ENCODE peak calls at places on chromosomes 2 and 18, in nine cellular contexts. K is tibial artery; A is pancreas; V is Peyer's patch; F is H7; O is uterus; U is CD4-positive, alpha-beta memory T cell; C is CD8-positive, alpha-beta T cell; N is endodermal cell. Z is an unnamed sample.

GRCh38 chr2:212136216-212136795 is 402.3 kb downstream of the ERBB4 start:
- DNase-seq in K (no peak), A (no peak), V (no peak), F (no peak), O (no peak), U (no peak), C (no peak), N (no peak), Z (no peak)

GRCh38 chr18:51807336-51807735 is 532.7 kb upstream of the DCC start:
- DNase-seq in K (no peak), A (no peak), V (no peak), F (no peak), O (no peak), U (no peak), C (no peak), N (no peak), Z (no peak)

GRCh38 chr2:209973328-209973727 is 29.1 kb upstream of the RPE start:
- DNase-seq in K (no peak), A (no peak), V (no peak), F (no peak), O (no peak), U (no peak), C (no peak), N (no peak), Z (no peak)

GRCh38 chr18:65336411-65336810 is 414.4 kb upstream of the CDH7 start:
- DNase-seq in K (no peak), A (no peak), V (no peak), F (no peak), O (no peak), U (no peak), C (no peak), N (no peak), Z (no peak)

GRCh38 chr2:172693037-172693436 is 42.6 kb upstream of the RAPGEF4 start:
- DNase-seq in K (peak; percentile 73), A (no peak), V (no peak), F (no peak), O (peak; percentile 89), U (no peak), C (no peak), N (no peak), Z (peak; percentile 94)

GRCh38 chr2:169782513-169782912 is 16.2 kb upstream of the SSB start:
- DNase-seq in K (no peak), A (no peak), V (no peak), F (no peak), O (no peak), U (no peak), C (no peak), N (no peak), Z (no peak)

GRCh38 chr2:109454764-109455394 is 158.9 kb downstream of the SEPTIN10 start:
- DNase-seq in K (peak; percentile 59), A (peak; percentile 22), V (no peak), F (no peak), O (no peak), U (no peak), C (no peak), N (peak; percentile 29), Z (no peak)

GRCh38 chr2:189581354-189582139 is 961 bp upstream of the SLC40A1 start:
- DNase-seq in K (peak; percentile 69), A (peak; percentile 50), V (no peak), F (peak; percentile 73), O (peak; percentile 40), U (no peak), C (no peak), N (peak; percentile 83), Z (no peak)

GRCh38 chr2:142914507-142915313 is 37.2 kb downstream of the KYNU start:
- DNase-seq in K (no peak), A (no peak), V (peak; percentile 18), F (no peak), O (no peak), U (no peak), C (no peak), N (no peak), Z (no peak)

GRCh38 chr2:112137516-112138142 is 556 bp upstream of the FBLN7 start:
- DNase-seq in K (peak; percentile 75), A (no peak), V (no peak), F (no peak), O (no peak), U (peak; percentile 3), C (no peak), N (no peak), Z (no peak)

GRCh38 chr2:205612661-205613060 is 69.6 kb upstream of the NRP2 start:
- DNase-seq in K (no peak), A (no peak), V (no peak), F (peak; percentile 15), O (no peak), U (no peak), C (no peak), N (no peak), Z (no peak)

GRCh38 chr2:236642584-236643291 is 73.1 kb downstream of the ACKR3 start:
- DNase-seq in K (peak; percentile 99), A (no peak), V (peak; percentile 20), F (peak; percentile 63), O (peak; percentile 96), U (no peak), C (no peak), N (peak; percentile 66), Z (peak; percentile 98)

GRCh38 chr2:134169788-134170187 is 84.1 kb upstream of the MGAT5 start:
- DNase-seq in K (no peak), A (no peak), V (no peak), F (no peak), O (no peak), U (no peak), C (no peak), N (no peak), Z (no peak)

GRCh38 chr2:54651291-54651690 is 72.2 kb upstream of the EML6 start:
- DNase-seq in K (no peak), A (no peak), V (no peak), F (no peak), O (no peak), U (no peak), C (no peak), N (no peak), Z (no peak)
- H3K4me3 ChIP-seq in K (no peak overlapping the region), A (no peak overlapping the region), V (no peak overlapping the region), F (no peak overlapping the region), O (no peak overlapping the region), U (no peak overlapping the region), C (no peak overlapping the region), N (no peak overlapping the region), Z (no peak overlapping the region)

GRCh38 chr2:237772513-237772912 is 26.1 kb upstream of the RBM44 start:
- DNase-seq in K (no peak), A (no peak), V (no peak), F (no peak), O (no peak), U (no peak), C (no peak), N (no peak), Z (no peak)
- H3K36me3 ChIP-seq in K (peaks cover 87% of the 10 kb centered on the region), A (no peaks in the 10 kb centered on the region), V (no peaks in the 10 kb centered on the region), F (peaks cover 4% of the 10 kb centered on the region), O (no peaks in the 10 kb centered on the region), U (peaks cover 22% of the 10 kb centered on the region), C (peaks cover 38% of the 10 kb centered on the region), N (peaks cover 81% of the 10 kb centered on the region), Z (peaks cover 52% of the 10 kb centered on the region)

GRCh38 chr2:239371726-239372686 is 28.8 kb downstream of the HDAC4 start:
- DNase-seq in K (no peak), A (peak; percentile 26), V (no peak), F (peak; percentile 36), O (no peak), U (no peak), C (no peak), N (peak; percentile 34), Z (no peak)
- H3K27me3 ChIP-seq in K (no peaks in the 10 kb centered on the region), A (no peaks in the 10 kb centered on the region), V (no peaks in the 10 kb centered on the region), F (no peaks in the 10 kb centered on the region), O (no peaks in the 10 kb centered on the region), U (no peaks in the 10 kb centered on the region), C (no peaks in the 10 kb centered on the region), N (no peaks in the 10 kb centered on the region), Z (no peaks in the 10 kb centered on the region)

GRCh38 chr2:41935806-41936205 is 112.0 kb upstream of the PKDCC start:
- DNase-seq in K (no peak), A (no peak), V (no peak), F (no peak), O (no peak), U (no peak), C (no peak), N (no peak), Z (no peak)
- H3K4me3 ChIP-seq in K (no peak overlapping the region), A (no peak overlapping the region), V (no peak overlapping the region), F (no peak overlapping the region), O (no peak overlapping the region), U (no peak overlapping the region), C (no peak overlapping the region), N (no peak overlapping the region), Z (no peak overlapping the region)

DNA sequence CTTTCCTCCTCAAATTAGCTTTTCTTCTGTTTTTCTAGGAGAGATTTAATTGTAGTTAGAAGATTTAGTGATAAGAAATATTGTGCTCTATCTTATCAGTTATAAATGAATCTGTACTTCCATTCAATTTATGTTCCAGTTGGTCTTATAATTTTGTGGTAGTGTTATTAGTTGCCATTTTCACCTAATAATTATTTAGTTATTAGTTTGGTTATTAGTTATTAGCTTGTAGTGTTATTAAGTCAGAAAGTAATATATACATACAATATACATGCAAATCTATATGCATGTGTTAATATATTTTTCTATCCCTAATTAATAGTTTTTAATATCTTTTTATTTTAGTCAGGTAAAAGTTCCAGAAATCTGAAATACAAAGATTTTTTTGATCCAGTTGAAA is 3.2 kb downstream of the MPHOSPH10 start:
- DNase-seq in K (no peak), A (no peak), V (no peak), F (no peak), O (no peak), U (no peak), C (no peak), N (no peak), Z (no peak)
- H3K36me3 ChIP-seq in K (peaks cover 49% of the 10 kb centered on the region), A (peaks cover 16% of the 10 kb centered on the region), V (no peaks in the 10 kb centered on the region), F (peaks cover 18% of the 10 kb centered on the region), O (no peaks in the 10 kb centered on the region), U (peaks cover 41% of the 10 kb centered on the region), C (peaks cover 35% of the 10 kb centered on the region), N (peaks cover 58% of the 10 kb centered on the region), Z (peaks cover 60% of the 10 kb centered on the region)

GRCh38 chr2:101396352-101396717 is 9.0 kb upstream of the CREG2 start:
- DNase-seq in K (no peak), A (no peak), V (no peak), F (no peak), O (no peak), U (no peak), C (no peak), N (no peak), Z (peak; percentile 56)

GRCh38 chr2:101398026-101398830 is 10.9 kb upstream of the CREG2 start:
- DNase-seq in K (no peak), A (no peak), V (no peak), F (no peak), O (no peak), U (no peak), C (no peak), N (no peak), Z (no peak)

GRCh38 chr2:101400048-101400447 is 12.7 kb upstream of the CREG2 start:
- DNase-seq in K (no peak), A (no peak), V (no peak), F (no peak), O (no peak), U (no peak), C (no peak), N (no peak), Z (no peak)

GRCh38 chr2:101399001-101399794 is 11.9 kb upstream of the CREG2 start:
- DNase-seq in K (no peak), A (no peak), V (no peak), F (no peak), O (no peak), U (no peak), C (no peak), N (no peak), Z (no peak)

GRCh38 chr2:101395545-101396351 is 8.4 kb upstream of the CREG2 start:
- DNase-seq in K (no peak), A (no peak), V (no peak), F (no peak), O (no peak), U (no peak), C (no peak), N (no peak), Z (no peak)
- H3K27me3 ChIP-seq in K (peaks cover 6% of the 10 kb centered on the region), A (no peaks in the 10 kb centered on the region), V (no peaks in the 10 kb centered on the region), F (no peaks in the 10 kb centered on the region), O (no peaks in the 10 kb centered on the region), U (no peaks in the 10 kb centered on the region), C (no peaks in the 10 kb centered on the region), N (no peaks in the 10 kb centered on the region), Z (no peaks in the 10 kb centered on the region)